ENCODE peak calls at places on chromosomes 11 and 22, in eight cellular contexts. G is stimulated activated CD8-positive, alpha-beta memory T cell treated with anti-CD3 and anti-CD28 coated beads, Interleukin-15, amount 100 ng/mL, for 24 hours; P is activated naive CD8-positive, alpha-beta T cell treated with anti-CD3 and anti-CD28 coated beads, Interleukin-2, amount 50 U/mL, for 24 hours; O is ecto neural progenitor cell; M is left cardiac atrium; C is GM06990; W is hippocampal formation; E is PC-9. Q is an unnamed sample.

GRCh38 chr11:126328444-126328843 is 24.6 kb downstream of the DCPS start:
- DNase-seq in O (no peak), P (no peak), G (no peak), E (no peak), W (no peak), C (no peak), M (no peak), Q (no peak)

GRCh38 chr22:35380537-35381423 is at the start of gene HMOX1:
- DNase-seq in C (peak; percentile 86), G (peak; percentile 20), E (peak; percentile 73), O (peak; percentile 88), P (peak; percentile 66), M (peak; percentile 94), W (peak; percentile 85), Q (peak; percentile 93)

GRCh38 chr11:65703846-65704245 is 8.2 kb upstream of the KAT5 start:
- DNase-seq in C (no peak), M (no peak), O (no peak), E (no peak), G (no peak), W (no peak), P (no peak), Q (no peak)

GRCh38 chr11:26150046-26150445 is 181.9 kb upstream of the ANO3 start:
- DNase-seq in M (no peak), P (no peak), G (no peak), E (no peak), C (no peak), W (no peak), O (no peak), Q (no peak)

GRCh38 chr22:28943501-28943879 is 60.1 kb downstream of the ZNRF3 start:
- DNase-seq in C (no peak), G (no peak), W (no peak), O (no peak), E (no peak), P (no peak), M (no peak), Q (no peak)

GRCh38 chr22:36164621-36165020 is 4.1 kb upstream of the APOL3 start:
- DNase-seq in M (no peak), O (no peak), G (no peak), P (no peak), W (no peak), C (no peak), E (no peak), Q (no peak)

GRCh38 chr22:36806824-36807223 is 10.0 kb downstream of the PVALB start:
- DNase-seq in C (no peak), O (no peak), G (no peak), P (no peak), M (no peak), E (no peak), W (no peak), Q (no peak)

GRCh38 chr11:66068923-66069714 is 953 bp upstream of the PACS1 start:
- DNase-seq in P (peak; percentile 58), W (peak; percentile 36), M (peak; percentile 60), E (no peak), G (no peak), O (peak; percentile 65), C (peak; percentile 45), Q (no peak)

GRCh38 chr22:48889887-48890692 is 937.6 kb downstream of the BRD1 start:
- DNase-seq in G (no peak), P (no peak), E (no peak), W (no peak), M (no peak), O (peak; percentile 41), C (no peak), Q (peak; percentile 38)

GRCh38 chr11:1305558-1306056 is 3.8 kb downstream of the TOLLIP start:
- DNase-seq in G (no peak), O (peak; percentile 41), W (no peak), M (no peak), P (no peak), E (no peak), C (no peak), Q (peak; percentile 45)

GRCh38 chr22:19035474-19036228 is 86.6 kb downstream of the DGCR2 start:
- DNase-seq in M (no peak), G (no peak), C (no peak), O (peak; percentile 72), P (no peak), W (no peak), E (no peak), Q (peak; percentile 65)

GRCh38 chr22:27223317-27224177 is 566.2 kb downstream of the MIAT start:
- DNase-seq in P (no peak), C (no peak), E (peak; percentile 80), O (no peak), M (no peak), W (no peak), G (no peak), Q (peak; percentile 76)

GRCh38 chr11:128516467-128516778 is 70.9 kb downstream of the ETS1 start:
- DNase-seq in C (no peak), W (no peak), M (no peak), O (no peak), E (no peak), P (no peak), G (no peak), Q (no peak)

GRCh38 chr11:63917685-63918523 is 940 bp upstream of the RCOR2 start:
- DNase-seq in M (peak; percentile 74), G (no peak), C (no peak), E (peak; percentile 48), P (no peak), O (peak; percentile 90), W (peak; percentile 77), Q (peak; percentile 90)

GRCh38 chr11:34266090-34266912 is 91.5 kb downstream of the ABTB2 start:
- DNase-seq in E (peak; percentile 64), W (peak; percentile 59), O (no peak), G (no peak), C (no peak), M (peak; percentile 58), P (no peak), Q (peak; percentile 62)

GRCh38 chr11:15665368-15665871 is 550.7 kb downstream of the INSC start:
- DNase-seq in E (peak; percentile 90), O (no peak), M (no peak), G (no peak), W (no peak), C (no peak), P (no peak), Q (no peak)

GRCh38 chr11:35335226-35335625 is 84.1 kb downstream of the SLC1A2 start:
- DNase-seq in P (no peak), C (no peak), W (no peak), O (no peak), G (no peak), E (no peak), M (no peak), Q (no peak)

GRCh38 chr11:102666331-102666957 is 39.1 kb downstream of the MMP27 start:
- DNase-seq in C (no peak), O (no peak), W (no peak), G (no peak), M (no peak), E (peak; percentile 46), P (peak; percentile 16), Q (peak; percentile 64)

GRCh38 chr11:132519226-132519860 is 1013.0 kb downstream of the OPCML start:
- DNase-seq in P (no peak), C (no peak), W (no peak), E (no peak), O (no peak), M (no peak), G (no peak), Q (no peak)

GRCh38 chr22:20009582-20010306 is 6.9 kb downstream of the ARVCF start:
- DNase-seq in M (no peak), P (no peak), W (no peak), C (no peak), G (no peak), O (no peak), E (no peak), Q (peak; percentile 39)

GRCh38 chr22:31179345-31179744 is 19.4 kb downstream of the RNF185 start:
- DNase-seq in G (no peak), E (peak; percentile 93), O (no peak), P (no peak), C (no peak), M (no peak), W (no peak), Q (no peak)

GRCh38 chr11:85170184-85170583 is 457.0 kb downstream of the DLG2 start:
- DNase-seq in W (no peak), G (no peak), C (no peak), M (no peak), P (no peak), O (no peak), E (peak; percentile 99), Q (peak; percentile 87)

GRCh38 chr22:47846206-47846605 is 1083.8 kb downstream of the TBC1D22A start:
- DNase-seq in C (no peak), O (no peak), W (no peak), P (no peak), E (no peak), G (no peak), M (no peak), Q (no peak)

GRCh38 chr11:9625728-9626127 is 38.1 kb upstream of the SWAP70 start:
- DNase-seq in W (no peak), E (no peak), P (no peak), O (no peak), G (no peak), M (no peak), C (no peak), Q (no peak)

GRCh38 chr11:12460441-12460840 is 83.1 kb downstream of the PARVA start:
- DNase-seq in E (no peak), P (no peak), C (no peak), O (no peak), M (no peak), G (no peak), W (no peak), Q (no peak)

GRCh38 chr11:122976734-122977454 is 4.7 kb downstream of the BSX start:
- DNase-seq in O (peak; percentile 62), G (no peak), C (no peak), P (no peak), W (no peak), M (no peak), E (no peak), Q (peak; percentile 62)

GRCh38 chr11:115178705-115179104 is 325.5 kb downstream of the CADM1 start:
- DNase-seq in W (no peak), O (no peak), P (no peak), G (no peak), C (no peak), M (no peak), E (no peak), Q (no peak)

Q was measured in islet precursor cell.